ENCODE peak calls at places on chromosomes 6 and 20, in five cellular contexts. C is fibroblast of the aortic adventitia, B is T-helper 1 cell, X is psoas muscle, N is dorsolateral prefrontal cortex. Q is an unnamed sample.

GRCh38 chr20:48324744-48325143 is 503.1 kb downstream of the PREX1 start:
- DNase-seq in C (no peak), B (no peak), X (no peak), N (no peak), Q (no peak)

GRCh38 chr6:80250391-80250997 is 144.0 kb downstream of the BCKDHB start:
- DNase-seq in C (no peak), B (no peak), X (no peak), N (no peak), Q (no peak)

GRCh38 chr6:159978291-159979135 is 9.6 kb downstream of the IGF2R start:
- DNase-seq in C (no peak), B (no peak), X (no peak), N (no peak), Q (no peak)

GRCh38 chr6:106519460-106520394 is 109.6 kb downstream of the RTN4IP1 start:
- DNase-seq in C (peak), B (peak), X (no peak), N (no peak), Q (no peak)

GRCh38 chr6:84007871-84008270 is 25.7 kb upstream of the MRAP2 start:
- DNase-seq in C (no peak), B (no peak), X (no peak), N (no peak), Q (no peak)

GRCh38 chr20:57440678-57441509 is 49.7 kb downstream of the RBM38 start:
- DNase-seq in C (peak), B (no peak), X (peak), N (peak), Q (peak)

GRCh38 chr6:155543141-155543870 is 87.7 kb upstream of the NOX3 start:
- DNase-seq in C (no peak), B (no peak), X (no peak), N (no peak), Q (no peak)

GRCh38 chr6:43798688-43799444 is 28.9 kb downstream of the VEGFA start:
- DNase-seq in C (peak), B (no peak), X (peak), N (no peak), Q (no peak)

GRCh38 chr6:14704383-14705271 is 541.2 kb upstream of the JARID2 start:
- DNase-seq in C (no peak), B (no peak), X (no peak), N (no peak), Q (no peak)

GRCh38 chr20:46051556-46052323 is 22.7 kb downstream of the SLC12A5 start:
- DNase-seq in C (no peak), B (no peak), X (no peak), N (no peak), Q (no peak)

GRCh38 chr6:154447929-154448328 is 62.6 kb downstream of the CNKSR3 start:
- DNase-seq in C (peak), B (no peak), X (no peak), N (no peak), Q (no peak)

GRCh38 chr20:38301283-38301682 is 2.7 kb upstream of the BPI start:
- DNase-seq in C (no peak), B (no peak), X (no peak), N (no peak), Q (no peak)

GRCh38 chr20:8545212-8545611 is 413.1 kb downstream of the PLCB1 start:
- DNase-seq in C (peak), B (no peak), X (no peak), N (no peak), Q (no peak)

Q was measured in head of caudate nucleus.